ENCODE peak calls at places on chromosomes 3 and 15, in five cellular contexts. J is fibroblast of mammary gland, U is lung, Y is IMR-90, O is spleen. Z is an unnamed sample.

GRCh38 chr3:11197471-11197870 is 43.2 kb downstream of the HRH1 start:
- DNase-seq in Y (peak), O (no peak), J (no peak), U (no peak), Z (no peak)

GRCh38 chr15:100715571-100716455 is 113.4 kb downstream of the ASB7 start:
- DNase-seq in J (no peak), Y (no peak), O (peak), U (peak), Z (no peak)

GRCh38 chr15:83890584-83890983 is 236.7 kb downstream of the ADAMTSL3 start:
- DNase-seq in Y (no peak), O (no peak), U (no peak), J (no peak), Z (peak)

GRCh38 chr15:38588672-38589071 is 24.1 kb upstream of the RASGRP1 start:
- DNase-seq in J (no peak), Y (no peak), U (no peak), O (no peak), Z (peak)

GRCh38 chr15:74208901-74209559 is 6.4 kb upstream of the STRA6 start:
- DNase-seq in O (no peak), J (no peak), U (no peak), Y (peak), Z (no peak)

GRCh38 chr3:44477312-44478030 is at the start of gene ZNF445:
- DNase-seq in U (peak), J (peak), Y (peak), O (peak), Z (peak)

GRCh38 chr3:149401926-149402310 is 24.5 kb upstream of the TM4SF1 start:
- DNase-seq in J (peak), Y (peak), O (no peak), U (no peak), Z (no peak)

GRCh38 chr3:183159319-183159718 is 3.2 kb downstream of the LAMP3 start:
- DNase-seq in U (no peak), Y (no peak), J (no peak), O (no peak), Z (no peak)

DNA sequence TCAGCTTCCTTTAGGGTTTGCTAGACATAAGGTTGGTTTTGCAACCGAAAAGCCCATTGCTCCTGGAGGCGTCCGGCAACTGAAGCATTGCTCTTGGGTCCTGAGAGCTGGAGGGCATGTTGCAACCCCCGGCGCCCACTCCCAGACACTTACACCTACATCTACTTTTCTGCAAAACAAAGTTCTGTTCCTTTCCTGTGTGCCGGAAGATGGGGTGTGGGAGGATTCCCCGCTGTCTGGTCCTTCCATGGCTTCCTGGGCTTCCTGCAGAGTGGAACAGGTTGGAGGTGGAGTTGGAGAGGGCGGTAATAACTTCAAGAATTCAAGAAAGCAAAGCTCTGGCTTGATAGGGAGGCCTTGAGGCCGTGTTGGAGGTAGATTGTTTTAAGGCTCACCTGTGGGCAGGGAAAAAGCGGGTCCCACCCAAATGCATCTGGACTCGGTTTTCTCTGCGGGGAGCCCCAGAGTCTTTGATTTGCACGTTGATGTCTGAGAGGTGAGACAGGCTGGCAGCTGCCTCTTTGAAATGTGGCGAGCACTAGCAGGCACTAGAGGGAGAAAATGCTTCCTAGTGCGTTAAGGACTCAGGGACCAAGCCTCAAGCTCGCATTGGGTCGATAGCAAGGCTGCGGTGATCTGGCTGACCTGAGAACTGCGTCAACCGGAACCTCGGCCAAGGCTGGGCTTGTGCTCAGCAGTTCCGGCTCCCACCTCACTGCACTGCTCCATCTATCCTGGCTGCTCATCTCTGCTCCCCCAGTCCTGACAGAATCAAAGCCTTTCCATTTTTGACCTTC is 39.5 kb downstream of the NR2F2 start:
- DNase-seq in O (no peak), J (no peak), U (no peak), Y (no peak), Z (no peak)
- H3K4me3 ChIP-seq in O (no peak), J (no peak), U (no peak), Y (no peak), Z (no peak)

GRCh38 chr3:28348637-28349396 is at the start of the genes AZI2 and ZCWPW2:
- DNase-seq in U (peak), O (peak), J (peak), Y (peak), Z (peak)
- TF ChIP-seq CTCF in U (no peak), O (peak), J (no peak), Y (peak), Z (no peak)

GRCh38 chr15:70033529-70034140 is 64.1 kb downstream of the TLE3 start:
- DNase-seq in O (peak), U (no peak), J (peak), Y (peak), Z (peak)
- H3K4me3 ChIP-seq in O (no peak), U (no peak), J (no peak), Y (no peak), Z (no peak)

GRCh38 chr3:196632033-196632751 is 7.3 kb upstream of the NRROS start:
- DNase-seq in O (peak), Y (peak), J (peak), U (peak), Z (peak)
- TF ChIP-seq CTCF in O (peak), Y (peak), J (no peak), U (no peak), Z (peak)

GRCh38 chr3:13605555-13605954 is 56.6 kb downstream of the FBLN2 start:
- DNase-seq in U (no peak), Y (no peak), O (peak), J (no peak), Z (no peak)
- H3K4me3 ChIP-seq in U (no peak), Y (no peak), O (no peak), J (no peak), Z (no peak)

GRCh38 chr3:414063-414462 is 217.5 kb downstream of the CHL1 start:
- DNase-seq in U (no peak), Y (peak), J (peak), O (no peak), Z (peak)
- TF ChIP-seq CTCF in U (no peak), Y (peak), J (peak), O (no peak), Z (peak)

Z was measured in epithelial cell of esophagus.